ENCODE peak calls at places on chromosomes 16 and 17, in ten cellular contexts. I is H9, Z is PC-9, R is IMR-90, J is tibial nerve, F is ovary, K is aorta, B is cardiac muscle cell, O is left lung, Q is HCT116. T is an unnamed sample. For H3K4me1, the result is how much of the 10 kb centered on the place peaks cover.

GRCh38 chr16:75420987-75421819 is 12.1 kb downstream of the CFDP1 start:
- DNase-seq in I (peak), Z (peak), R (peak), J (peak), F (peak), K (peak), B (peak), O (peak), Q (no peak), T (peak)

GRCh38 chr16:51326131-51326856 is 175.2 kb upstream of the SALL1 start:
- DNase-seq in I (no peak), Z (no peak), R (peak), J (no peak), F (no peak), K (no peak), B (peak), O (no peak), Q (no peak), T (no peak)

GRCh38 chr17:76238847-76239537 is 1.3 kb downstream of the RNF157 start:
- DNase-seq in I (no peak), Z (no peak), R (no peak), J (no peak), F (no peak), K (no peak), B (no peak), O (no peak), Q (no peak), T (no peak)

GRCh38 chr16:70589998-70590471 is 56.3 kb upstream of the IL34 start:
- DNase-seq in I (no peak), Z (no peak), R (peak), J (peak), F (peak), K (peak), B (peak), O (no peak), Q (no peak), T (peak)

GRCh38 chr17:76727745-76728456 is 1.3 kb downstream of the METTL23 start:
- DNase-seq in I (no peak), Z (no peak), R (no peak), J (no peak), F (no peak), K (no peak), B (peak), O (no peak), Q (no peak), T (no peak)

GRCh38 chr16:86966781-86967180 is 350.4 kb downstream of the C16orf95 start:
- DNase-seq in I (no peak), Z (no peak), R (no peak), J (no peak), F (no peak), K (no peak), B (no peak), O (no peak), Q (no peak), T (no peak)

GRCh38 chr17:4968166-4968915 is 724 bp upstream of the SPAG7 start:
- DNase-seq in I (peak), Z (peak), R (no peak), J (no peak), F (no peak), K (peak), B (peak), O (no peak), Q (no peak), T (no peak)

GRCh38 chr16:56625140-56625942 is at the start of gene MT1E:
- DNase-seq in I (no peak), Z (no peak), R (peak), J (peak), F (peak), K (peak), B (peak), O (peak), Q (peak), T (peak)

GRCh38 chr17:77119668-77120301 is 21.0 kb upstream of the SEC14L1 start:
- DNase-seq in I (no peak), Z (no peak), R (no peak), J (no peak), F (no peak), K (no peak), B (no peak), O (no peak), Q (no peak), T (no peak)

GRCh38 chr16:68902376-68903345 is 59.3 kb downstream of the TANGO6 start:
- DNase-seq in I (peak), Z (peak), R (peak), J (no peak), F (no peak), K (no peak), B (peak), O (no peak), Q (peak), T (no peak)

DNA sequence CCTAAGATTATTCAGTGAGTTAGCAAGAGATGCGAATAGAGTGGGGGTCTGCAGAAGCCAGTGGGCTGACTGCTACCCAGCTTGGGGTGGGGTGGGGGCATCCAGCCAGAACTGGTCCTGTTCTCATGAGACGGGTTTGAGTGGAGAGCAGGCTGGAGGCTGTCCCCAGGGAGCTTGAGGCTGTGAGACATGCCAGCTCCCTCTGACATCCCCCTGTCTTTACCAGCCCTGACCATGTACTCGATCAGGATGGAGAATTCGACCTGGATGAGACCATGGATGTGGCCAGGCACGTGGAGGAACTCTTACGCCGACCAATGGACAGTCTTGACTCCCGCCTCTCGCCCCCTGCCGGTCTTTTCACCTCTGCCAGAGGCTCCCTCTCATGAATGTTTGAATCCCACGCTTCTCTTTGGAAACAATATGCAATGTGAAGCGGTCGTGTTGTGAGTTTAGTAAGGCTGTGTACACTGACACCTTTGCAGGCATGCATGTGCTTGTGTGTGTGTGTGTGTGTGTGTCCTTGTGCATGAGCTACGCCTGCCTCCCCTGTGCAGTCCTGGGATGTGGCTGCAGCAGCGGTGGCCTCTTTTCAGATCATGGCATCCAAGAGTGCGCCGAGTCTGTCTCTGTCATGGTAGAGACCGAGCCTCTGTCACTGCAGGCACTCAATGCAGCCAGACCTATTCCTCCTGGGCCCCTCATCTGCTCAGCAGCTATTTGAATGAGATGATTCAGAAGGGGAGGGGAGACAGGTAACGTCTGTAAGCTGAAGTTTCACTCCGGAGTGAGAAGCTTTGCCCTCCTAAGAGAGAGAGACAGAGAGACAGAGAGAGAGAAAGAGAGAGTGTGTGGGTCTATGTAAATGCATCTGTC is 22.2 kb downstream of the STAT5A start:
- DNase-seq in I (peak), Z (no peak), R (no peak), J (no peak), F (peak), K (no peak), B (no peak), O (no peak), Q (no peak), T (no peak)
- H3K4me1 ChIP-seq in I (under half), Z (under half), R (under half), J (under half), F (under half), K (under half), B (under half), O (under half), Q (under half), T (under half)

GRCh38 chr16:27204232-27204915 is 1.0 kb downstream of the KDM8 start:
- DNase-seq in I (no peak), Z (no peak), R (no peak), J (no peak), F (no peak), K (no peak), B (no peak), O (no peak), Q (peak), T (no peak)

GRCh38 chr16:27203429-27204231 is at the start of gene KDM8:
- DNase-seq in I (peak), Z (peak), R (peak), J (peak), F (peak), K (peak), B (peak), O (peak), Q (peak), T (peak)

GRCh38 chr16:27199747-27200146 is 3.6 kb upstream of the KDM8 start:
- DNase-seq in I (no peak), Z (no peak), R (no peak), J (no peak), F (no peak), K (no peak), B (no peak), O (no peak), Q (no peak), T (no peak)

GRCh38 chr16:27205436-27206065 is 2.2 kb downstream of the KDM8 start:
- DNase-seq in I (no peak), Z (no peak), R (no peak), J (no peak), F (no peak), K (no peak), B (no peak), O (no peak), Q (no peak), T (no peak)

DNA sequence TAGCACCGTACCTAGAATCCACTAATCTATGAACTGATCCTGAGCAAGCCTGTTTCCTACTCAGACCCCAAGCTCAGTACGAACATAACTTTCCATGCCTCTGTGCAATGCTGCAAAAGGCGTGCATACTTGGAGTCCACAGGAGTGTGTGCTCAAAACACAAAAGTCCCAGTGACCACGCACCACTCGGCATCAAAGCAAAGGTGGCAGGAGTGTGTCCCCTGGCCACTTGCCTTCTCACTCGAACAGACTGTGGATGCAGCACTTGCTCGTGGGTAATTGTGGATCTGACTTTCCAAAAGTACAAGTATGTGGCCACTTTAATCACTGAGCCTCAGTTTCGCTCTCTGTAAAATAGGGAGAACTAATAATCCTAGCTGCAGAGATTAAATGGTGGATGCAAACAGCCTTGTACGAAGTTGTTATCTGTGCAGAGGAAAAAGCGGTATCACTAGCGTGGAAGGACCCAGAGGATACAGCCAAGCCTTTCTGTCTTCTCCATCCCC is 350 bp upstream of the KDM8 start:
- DNase-seq in I (no peak), Z (no peak), R (no peak), J (no peak), F (no peak), K (no peak), B (no peak), O (no peak), Q (no peak), T (no peak)
- H3K4me1 ChIP-seq in I (under half), Z (under half), R (under half), J (under half), F (under half), K (under half), B (under half), O (under half), Q (under half), T (under half)

DNA sequence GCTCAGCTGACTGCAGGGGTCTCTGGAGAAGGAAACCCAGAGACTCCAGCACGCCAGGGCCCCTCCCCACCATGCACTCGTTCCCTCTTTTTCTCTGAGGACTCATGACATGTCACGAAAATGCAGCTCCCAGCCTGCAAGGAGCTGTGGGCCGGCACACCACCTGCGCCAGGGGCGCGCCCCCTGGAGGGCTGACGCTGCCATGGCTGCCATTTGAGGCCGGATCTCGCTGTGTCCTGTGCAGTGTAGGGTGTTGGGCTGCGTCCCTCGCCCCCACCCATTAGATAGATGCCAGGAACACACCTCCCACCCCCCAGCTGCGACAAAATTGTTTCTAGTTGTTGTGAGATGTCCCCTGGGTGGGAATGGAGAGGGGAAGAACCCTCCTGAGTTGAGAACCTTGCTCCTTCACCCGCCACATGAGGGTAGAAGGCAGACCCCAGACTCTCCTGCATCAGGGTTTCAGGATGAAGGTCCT is 8.2 kb downstream of the SYNGR2 start:
- DNase-seq in I (peak), Z (no peak), R (peak), J (peak), F (peak), K (peak), B (peak), O (peak), Q (no peak), T (peak)
- H3K4me1 ChIP-seq in I (under half), Z (under half), R (under half), J (under half), F (under half), K (under half), B (half or more), O (under half), Q (under half), T (under half)

GRCh38 chr17:28318759-28319660 is at the start of gene TMEM97:
- DNase-seq in I (peak), Z (peak), R (peak), J (peak), F (peak), K (peak), B (peak), O (peak), Q (peak), T (peak)
- H3K4me1 ChIP-seq in I (under half), Z (under half), R (under half), J (under half), F (under half), K (under half), B (under half), O (under half), Q (under half), T (under half)

DNA sequence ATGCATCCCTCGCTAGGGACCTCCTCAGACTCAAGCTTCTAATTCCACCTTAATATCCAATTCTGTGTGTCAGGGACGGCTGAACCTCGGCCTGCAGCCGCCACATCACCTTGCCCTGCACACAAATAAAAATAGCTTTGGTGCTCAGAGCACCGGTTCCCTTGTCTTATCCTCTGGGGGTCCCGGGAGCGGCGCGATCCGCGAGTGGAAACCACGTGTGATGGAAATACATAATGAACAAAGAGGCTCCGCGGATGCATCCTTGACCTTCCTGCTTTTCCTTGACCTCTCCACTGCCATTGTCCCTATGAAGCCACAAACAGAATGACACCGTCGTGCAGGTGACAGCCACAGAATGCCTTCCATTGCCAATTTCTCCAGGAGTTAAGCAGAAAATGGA is 143.3 kb downstream of the ZNF423 start:
- DNase-seq in I (no peak), Z (no peak), R (no peak), J (no peak), F (no peak), K (no peak), B (no peak), O (no peak), Q (no peak), T (no peak)
- H3K4me1 ChIP-seq in I (under half), Z (under half), R (under half), J (under half), F (under half), K (under half), B (under half), O (under half), Q (under half), T (under half)

DNA sequence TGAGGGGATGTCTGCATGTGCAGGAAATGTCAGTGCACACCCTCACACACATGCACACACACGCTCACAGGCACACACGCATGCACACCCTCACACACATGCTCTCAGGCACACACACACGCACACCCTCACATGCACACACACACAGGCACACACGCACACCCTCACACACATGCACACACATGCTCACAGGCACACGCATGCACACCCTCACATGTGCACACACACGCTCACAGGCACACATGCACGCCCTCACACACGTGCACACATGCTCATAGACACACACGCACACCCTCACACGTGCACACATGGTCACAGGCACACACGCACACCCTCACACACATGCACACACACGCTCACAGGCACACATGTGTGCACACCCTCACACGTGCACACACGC is 77.6 kb upstream of the ZNF469 start:
- DNase-seq in I (no peak), Z (no peak), R (no peak), J (no peak), F (no peak), K (no peak), B (no peak), O (peak), Q (no peak), T (no peak)
- H3K4me1 ChIP-seq in I (under half), Z (under half), R (half or more), J (under half), F (under half), K (under half), B (under half), O (under half), Q (under half), T (under half)

GRCh38 chr17:82323514-82324234 is 6.3 kb upstream of the CD7 start:
- DNase-seq in I (no peak), Z (no peak), R (no peak), J (no peak), F (no peak), K (peak), B (no peak), O (no peak), Q (no peak), T (peak)

GRCh38 chr17:82325286-82326180 is 8.0 kb downstream of the SECTM1 start:
- DNase-seq in I (no peak), Z (no peak), R (no peak), J (no peak), F (no peak), K (peak), B (no peak), O (no peak), Q (no peak), T (no peak)

GRCh38 chr17:82322526-82323453 is 5.4 kb upstream of the CD7 start:
- DNase-seq in I (no peak), Z (no peak), R (no peak), J (no peak), F (no peak), K (peak), B (no peak), O (no peak), Q (no peak), T (peak)

GRCh38 chr17:82327289-82327688 is 6.3 kb downstream of the SECTM1 start:
- DNase-seq in I (no peak), Z (no peak), R (no peak), J (no peak), F (no peak), K (peak), B (no peak), O (no peak), Q (no peak), T (no peak)

DNA sequence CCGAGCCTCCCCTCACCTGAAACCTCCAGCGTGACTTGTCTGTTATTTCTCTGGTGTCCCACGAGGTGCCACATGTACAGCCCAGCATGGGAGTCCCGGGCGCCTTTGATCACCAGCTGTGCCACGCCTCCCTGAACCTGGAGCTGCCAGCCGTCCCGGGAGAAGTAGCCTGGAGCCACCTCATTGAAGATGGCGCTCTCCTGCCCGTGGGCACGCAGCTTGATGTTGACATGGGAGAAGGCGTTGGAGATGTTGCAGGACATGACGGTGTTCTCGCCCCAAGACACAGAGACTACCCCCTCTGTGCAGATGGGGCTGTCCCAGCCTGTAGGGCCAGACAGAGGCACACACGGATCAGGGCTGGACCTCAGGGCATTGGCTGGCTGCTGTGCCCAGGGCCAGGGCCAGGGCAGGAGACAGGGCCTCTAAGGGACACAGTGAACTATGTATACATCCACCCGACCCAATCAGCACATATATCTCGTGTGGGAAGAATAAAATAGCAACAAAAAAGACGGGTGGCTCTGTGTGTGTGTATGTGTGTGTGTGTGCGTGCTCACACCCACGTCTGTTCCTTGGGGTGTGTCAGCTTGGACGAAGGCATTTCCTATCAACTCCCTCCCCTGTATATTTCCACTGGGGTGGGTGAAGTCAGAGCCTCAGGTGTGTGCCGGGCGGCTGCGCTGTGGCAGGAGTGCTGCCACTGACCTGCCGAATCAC is 7.3 kb upstream of the CD7 start:
- DNase-seq in I (no peak), Z (no peak), R (no peak), J (no peak), F (no peak), K (no peak), B (no peak), O (no peak), Q (no peak), T (no peak)
- H3K4me1 ChIP-seq in I (under half), Z (under half), R (under half), J (under half), F (under half), K (under half), B (under half), O (under half), Q (under half), T (under half)

DNA sequence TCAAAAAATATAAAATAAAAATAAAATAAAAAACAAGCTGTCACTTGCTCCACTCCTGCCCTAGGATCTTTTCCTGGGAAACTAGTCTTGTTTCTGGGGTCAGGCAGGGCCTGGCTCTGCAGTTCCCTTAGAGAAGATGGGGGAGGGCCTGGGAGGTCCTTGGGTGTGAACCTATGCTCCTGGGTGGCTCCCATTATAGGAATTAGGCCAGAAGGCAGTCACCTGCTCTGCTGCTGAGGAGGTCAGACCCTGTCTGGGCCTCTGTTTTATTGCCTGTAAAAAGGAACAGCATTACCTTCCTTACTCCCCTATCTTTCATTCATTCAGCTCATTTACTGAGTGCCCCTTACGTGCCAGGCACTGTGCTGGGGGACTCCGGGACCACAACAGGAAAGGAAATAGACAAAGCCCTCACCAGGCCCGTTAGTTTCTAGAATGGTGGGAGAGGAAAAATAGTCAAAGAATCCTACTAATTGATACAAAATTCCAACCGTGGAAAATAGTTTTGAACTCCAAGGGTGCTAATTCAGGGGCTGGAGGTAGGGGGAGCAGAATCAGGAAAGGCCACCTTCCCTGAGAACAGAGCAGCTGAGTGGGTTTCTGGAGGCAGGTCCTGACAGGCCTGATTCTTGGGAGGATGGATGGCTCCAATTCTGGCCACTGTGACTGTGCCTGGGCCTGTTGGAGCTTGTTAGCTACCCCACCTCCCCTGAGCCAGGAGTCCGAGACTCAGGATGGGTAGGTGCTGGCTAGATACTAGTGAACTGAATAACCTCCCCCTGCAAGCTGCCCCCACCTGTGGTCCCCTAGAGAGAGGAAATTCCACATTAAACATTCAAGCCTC is 1.3 kb upstream of the SLC46A1 start:
- DNase-seq in I (peak), Z (peak), R (no peak), J (no peak), F (peak), K (no peak), B (no peak), O (no peak), Q (no peak), T (no peak)
- H3K4me1 ChIP-seq in I (under half), Z (under half), R (under half), J (under half), F (under half), K (under half), B (under half), O (under half), Q (under half), T (under half)

T was measured in heart right ventricle.